ENCODE peak calls at places on chromosomes 13 and 19, in seven cellular contexts. J, N, K, F, A, R and V are unnamed samples.

GRCh38 chr13:97344250-97345175 is 89.5 kb upstream of the RAP2A start:
- DNase-seq in J (peak), N (no peak), K (peak), F (no peak), A (peak), R (no peak), V (peak)

GRCh38 chr13:65926750-65927171 is 1303.4 kb downstream of the PCDH9 start:
- DNase-seq in J (no peak), N (peak), K (no peak), F (no peak), A (no peak), R (no peak), V (no peak)

GRCh38 chr19:51607920-51608562 is 22.2 kb downstream of the SIGLEC5 start:
- DNase-seq in J (peak), N (peak), K (peak), F (no peak), A (peak), R (peak), V (peak)

GRCh38 chr13:48400820-48401219 is 12.1 kb downstream of the LPAR6 start:
- DNase-seq in J (peak), N (no peak), K (peak), F (no peak), A (peak), R (no peak), V (peak)

GRCh38 chr13:43054803-43055802 is 31.7 kb downstream of the DNAJC15 start:
- DNase-seq in J (peak), N (no peak), K (peak), F (no peak), A (peak), R (no peak), V (peak)

GRCh38 chr13:57969961-57970360 is 338.4 kb downstream of the PCDH17 start:
- DNase-seq in J (no peak), N (no peak), K (no peak), F (no peak), A (no peak), R (no peak), V (no peak)

GRCh38 chr13:105346141-105346766 is 1189.2 kb downstream of the EFNB2 start:
- DNase-seq in J (peak), N (no peak), K (peak), F (no peak), A (peak), R (no peak), V (peak)

GRCh38 chr19:5354403-5354802 is 13.8 kb upstream of the PTPRS start:
- DNase-seq in J (no peak), N (no peak), K (no peak), F (no peak), A (no peak), R (no peak), V (no peak)

GRCh38 chr13:46288570-46289259 is 77.0 kb downstream of the LRRC63 start:
- DNase-seq in J (peak), N (no peak), K (peak), F (no peak), A (peak), R (no peak), V (peak)

GRCh38 chr13:113979791-113980471 is 6.1 kb upstream of the C13orf46 start:
- DNase-seq in J (no peak), N (no peak), K (no peak), F (no peak), A (no peak), R (peak), V (no peak)

GRCh38 chr19:862529-863304 is 3.3 kb downstream of the CFD start:
- DNase-seq in J (peak), N (no peak), K (peak), F (no peak), A (no peak), R (peak), V (peak)

GRCh38 chr13:25885418-25885817 is 166.4 kb downstream of the SHISA2 start:
- DNase-seq in J (no peak), N (no peak), K (no peak), F (no peak), A (no peak), R (no peak), V (no peak)

GRCh38 chr19:14695471-14695870 is 5.6 kb downstream of the ZNF333 start:
- DNase-seq in J (no peak), N (no peak), K (no peak), F (no peak), A (no peak), R (no peak), V (no peak)

GRCh38 chr19:29510701-29511265 is 15.0 kb upstream of the VSTM2B start:
- DNase-seq in J (no peak), N (peak), K (no peak), F (no peak), A (no peak), R (peak), V (no peak)

GRCh38 chr13:85619321-85619720 is 179.9 kb downstream of the SLITRK6 start:
- DNase-seq in J (no peak), N (no peak), K (no peak), F (no peak), A (no peak), R (no peak), V (no peak)

GRCh38 chr19:10913716-10914340 is 14.6 kb downstream of the YIPF2 start:
- DNase-seq in J (no peak), N (no peak), K (no peak), F (no peak), A (no peak), R (no peak), V (no peak)

GRCh38 chr19:10916602-10917001 is 11.8 kb downstream of the YIPF2 start:
- DNase-seq in J (no peak), N (no peak), K (no peak), F (no peak), A (no peak), R (no peak), V (no peak)

GRCh38 chr19:10918359-10918758 is 10.1 kb downstream of the YIPF2 start:
- DNase-seq in J (no peak), N (no peak), K (no peak), F (no peak), A (no peak), R (no peak), V (no peak)

GRCh38 chr19:10912619-10913018 is 15.8 kb downstream of the YIPF2 start:
- DNase-seq in J (no peak), N (no peak), K (no peak), F (no peak), A (no peak), R (no peak), V (no peak)

DNA sequence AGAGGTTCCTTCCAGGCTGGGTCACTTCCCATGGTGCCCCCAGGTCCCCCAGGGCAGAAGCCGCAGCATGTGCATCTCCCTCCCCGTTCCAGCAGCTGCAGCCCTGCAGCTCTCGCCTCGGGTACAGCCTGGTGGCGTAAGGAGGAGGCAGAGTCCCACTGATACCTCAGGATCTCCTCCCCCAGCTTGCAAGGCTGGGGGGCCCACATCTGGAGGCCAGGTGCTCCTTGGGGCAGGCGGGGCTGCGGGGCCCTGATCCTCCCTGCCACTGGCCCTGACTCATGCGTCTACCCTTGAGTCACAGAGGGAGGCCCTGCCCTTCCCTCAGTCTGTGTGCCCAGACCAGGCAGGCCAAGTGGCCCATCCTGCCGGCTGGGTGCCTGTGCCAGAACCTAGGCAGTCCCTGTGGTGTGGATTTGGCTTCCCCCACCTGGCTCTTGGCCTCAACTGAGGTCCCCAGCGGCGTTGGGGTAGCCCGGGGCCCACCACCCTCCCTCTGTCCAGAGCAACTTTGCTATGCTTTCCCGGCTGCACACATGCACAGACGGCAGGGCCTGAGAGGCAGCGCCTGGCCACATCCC is 12.8 kb downstream of the YIPF2 start:
- DNase-seq in J (peak), N (no peak), K (peak), F (no peak), A (peak), R (no peak), V (peak)
- TF ChIP-seq CTCF in J (peak), N (no peak), K (peak), F (no peak), A (peak), R (no peak), V (no peak)

DNA sequence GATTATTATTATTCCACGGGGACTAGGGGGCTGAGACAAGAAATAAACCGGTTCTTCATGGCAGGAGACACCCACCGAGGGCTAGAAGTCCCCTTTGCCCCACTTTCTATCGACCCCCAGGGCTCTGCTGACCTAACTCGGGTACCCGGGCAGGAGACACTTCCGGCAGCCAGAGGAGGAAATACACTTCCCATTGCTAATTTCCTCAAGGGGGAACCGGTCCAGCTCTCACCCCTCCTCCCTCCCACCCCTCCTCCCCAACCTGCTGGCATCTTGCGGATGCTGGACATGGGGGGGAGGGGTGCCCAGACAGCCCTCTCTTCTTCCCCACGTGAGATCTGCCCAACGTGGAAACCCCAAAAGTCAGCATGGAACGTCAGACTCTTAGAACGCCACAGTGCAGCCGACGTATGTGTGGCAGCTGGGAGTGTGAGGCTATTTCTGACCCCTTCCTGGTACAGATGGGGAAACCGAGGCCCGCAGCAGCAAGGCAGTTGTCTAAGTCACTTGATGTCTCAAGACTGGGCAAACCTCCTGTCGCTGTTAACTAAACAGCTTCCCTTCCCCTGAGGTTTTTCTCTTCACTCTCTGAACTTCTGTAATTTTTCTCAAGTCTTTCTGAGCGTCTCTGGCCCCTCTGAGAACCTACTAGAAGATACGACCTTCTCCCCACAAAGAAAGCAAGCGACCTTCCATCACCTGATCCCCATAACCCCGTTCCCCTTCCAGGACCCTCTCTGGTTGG is 3.6 kb downstream of the GPR4 start:
- DNase-seq in J (peak), N (no peak), K (no peak), F (no peak), A (peak), R (no peak), V (no peak)
- H3K4me3 ChIP-seq in J (peak), N (no peak), K (no peak), F (peak), A (peak), R (no peak), V (no peak)

DNA sequence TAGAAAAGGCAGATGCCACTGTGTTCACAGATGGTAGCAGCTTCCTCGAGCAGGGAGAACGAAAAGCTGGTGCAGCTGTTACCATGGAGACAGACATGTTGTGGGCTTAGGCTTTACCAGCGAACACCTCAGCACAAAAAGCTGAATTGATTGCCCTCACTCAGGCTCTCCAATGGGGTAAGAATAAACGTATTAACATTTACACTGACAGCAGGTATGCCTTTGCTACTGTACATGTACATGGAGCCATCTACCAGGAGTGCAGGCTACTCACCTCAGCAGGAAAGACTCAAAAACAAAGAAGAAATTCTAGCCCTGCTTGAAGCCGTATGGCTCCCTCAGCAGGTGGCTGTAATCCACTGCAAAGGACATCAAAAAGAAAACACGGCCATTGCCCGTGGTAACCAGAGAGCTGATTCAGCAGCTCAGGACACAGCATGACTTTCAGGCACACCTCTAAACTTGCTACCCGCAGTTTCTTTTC is 197.7 kb downstream of the ZNF737 start:
- DNase-seq in J (no peak), N (no peak), K (no peak), F (no peak), A (no peak), R (no peak), V (no peak)
- TF ChIP-seq CTCF in J (no peak), N (no peak), K (no peak), F (no peak), A (no peak), R (no peak), V (no peak)

GRCh38 chr19:48739835-48740704 is at the start of gene RASIP1:
- DNase-seq in J (no peak), N (no peak), K (no peak), F (no peak), A (no peak), R (no peak), V (no peak)
- H3K4me3 ChIP-seq in J (no peak), N (peak), K (no peak), F (peak), A (no peak), R (no peak), V (no peak)

DNA sequence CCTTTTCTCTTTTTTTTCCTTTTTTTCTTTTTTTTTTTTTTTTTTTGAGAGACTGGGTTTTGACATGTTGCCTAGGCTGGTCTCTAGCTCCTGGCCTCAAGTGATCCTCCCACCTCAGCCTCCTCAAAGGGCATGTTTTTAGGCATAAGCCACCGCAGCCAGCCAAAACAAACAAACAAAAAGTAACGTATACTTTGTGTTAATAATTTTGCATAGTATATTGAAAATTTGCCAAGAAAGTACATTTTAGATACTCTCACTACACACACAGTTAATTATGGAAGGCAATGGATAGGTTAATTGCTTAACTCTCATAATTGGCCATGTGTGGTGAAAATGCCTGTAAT is 1.6 kb upstream of the RAB11B start:
- DNase-seq in J (no peak), N (no peak), K (no peak), F (no peak), A (no peak), R (peak), V (no peak)
- TF ChIP-seq CTCF in J (no peak), N (no peak), K (no peak), F (no peak), A (no peak), R (no peak), V (no peak)

GRCh38 chr19:7267792-7268736 is 26.1 kb downstream of the INSR start:
- DNase-seq in J (no peak), N (no peak), K (no peak), F (no peak), A (no peak), R (no peak), V (no peak)

GRCh38 chr19:7268737-7269098 is 25.5 kb downstream of the INSR start:
- DNase-seq in J (no peak), N (no peak), K (no peak), F (no peak), A (no peak), R (no peak), V (no peak)

DNA sequence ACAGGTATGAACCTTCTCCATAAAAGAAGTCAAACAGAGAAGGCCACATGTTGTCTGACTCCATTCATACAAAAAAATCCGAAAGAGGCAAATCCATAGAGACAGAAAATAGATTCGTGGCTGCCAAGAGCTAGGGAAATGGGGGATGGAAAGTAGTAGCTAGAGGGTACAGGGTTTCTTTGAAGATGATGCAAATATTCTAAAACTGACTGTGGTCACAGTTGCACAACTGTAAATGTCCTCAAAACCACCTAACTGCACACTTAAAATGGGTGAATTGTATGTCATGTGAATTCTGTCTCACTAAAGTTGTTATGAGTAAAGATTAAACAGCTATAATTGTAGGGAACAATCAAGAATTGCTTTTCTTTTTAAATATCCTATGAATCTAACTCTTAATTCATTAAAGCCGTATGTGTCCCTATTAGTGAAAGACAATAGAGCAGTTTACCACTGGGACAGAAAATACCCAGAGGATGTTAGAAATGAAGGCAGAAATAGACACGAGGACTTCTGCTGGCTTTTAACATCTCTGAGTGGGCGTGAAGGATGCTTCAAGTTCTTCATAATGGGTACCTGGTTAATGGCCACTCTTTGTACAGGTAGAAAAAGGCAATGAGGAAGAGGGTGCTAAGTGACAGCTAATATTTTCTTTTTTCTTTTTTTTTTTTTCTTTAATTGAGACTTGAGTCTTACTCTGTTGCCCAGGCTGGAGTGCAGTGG is 21.2 kb downstream of the INSR start:
- DNase-seq in J (no peak), N (no peak), K (no peak), F (no peak), A (peak), R (no peak), V (no peak)
- H3K4me3 ChIP-seq in J (no peak), N (no peak), K (no peak), F (no peak), A (no peak), R (no peak), V (no peak)